ENCODE peak calls at places on chromosome 1, in seven cellular contexts. One of them, this sample, is unnamed.

GRCh38 chr1:228236744-228237143 is 28.9 kb downstream of the OBSCN start:
- DNase-seq in HT-29: peak
- DNase-seq in AG08396: peak
- DNase-seq in stimulated activated CD8-positive, alpha-beta memory T cell treated with anti-CD3 and anti-CD28 coated beads, Interleukin-2, amount 100 ng/mL, for 48 hours: no peak
- DNase-seq in hippocampal formation: no peak
- DNase-seq in kidney: no peak
- DNase-seq in AG20443: peak
- DNase-seq in this sample: peak

GRCh38 chr1:195105773-195106172 is 1502.5 kb downstream of the KCNT2 start:
- DNase-seq in HT-29: peak
- DNase-seq in AG08396: no peak
- DNase-seq in stimulated activated CD8-positive, alpha-beta memory T cell treated with anti-CD3 and anti-CD28 coated beads, Interleukin-2, amount 100 ng/mL, for 48 hours: no peak
- DNase-seq in hippocampal formation: no peak
- DNase-seq in kidney: no peak
- DNase-seq in AG20443: no peak
- DNase-seq in this sample: no peak

GRCh38 chr1:46401964-46402626 is 8.0 kb downstream of the FAAH start:
- DNase-seq in HT-29: peak
- DNase-seq in AG08396: peak
- DNase-seq in stimulated activated CD8-positive, alpha-beta memory T cell treated with anti-CD3 and anti-CD28 coated beads, Interleukin-2, amount 100 ng/mL, for 48 hours: no peak
- DNase-seq in hippocampal formation: peak
- DNase-seq in kidney: peak
- DNase-seq in AG20443: peak
- DNase-seq in this sample: peak

GRCh38 chr1:8625981-8626898 is 191.2 kb downstream of the RERE start:
- DNase-seq in HT-29: no peak
- DNase-seq in AG08396: peak
- DNase-seq in stimulated activated CD8-positive, alpha-beta memory T cell treated with anti-CD3 and anti-CD28 coated beads, Interleukin-2, amount 100 ng/mL, for 48 hours: no peak
- DNase-seq in hippocampal formation: no peak
- DNase-seq in kidney: no peak
- DNase-seq in AG20443: peak
- DNase-seq in this sample: peak

GRCh38 chr1:243837907-243838546 is 12.0 kb downstream of the AKT3 start:
- DNase-seq in HT-29: no peak
- DNase-seq in AG08396: no peak
- DNase-seq in stimulated activated CD8-positive, alpha-beta memory T cell treated with anti-CD3 and anti-CD28 coated beads, Interleukin-2, amount 100 ng/mL, for 48 hours: no peak
- DNase-seq in hippocampal formation: no peak
- DNase-seq in kidney: no peak
- DNase-seq in AG20443: no peak
- DNase-seq in this sample: no peak

GRCh38 chr1:10045480-10046355 is 13.0 kb downstream of the UBE4B start:
- DNase-seq in HT-29: no peak
- DNase-seq in AG08396: peak
- DNase-seq in stimulated activated CD8-positive, alpha-beta memory T cell treated with anti-CD3 and anti-CD28 coated beads, Interleukin-2, amount 100 ng/mL, for 48 hours: no peak
- DNase-seq in hippocampal formation: no peak
- DNase-seq in kidney: no peak
- DNase-seq in AG20443: no peak
- DNase-seq in this sample: no peak

GRCh38 chr1:21939650-21940374 is 2.7 kb upstream of the HSPG2 start:
- DNase-seq in HT-29: peak
- DNase-seq in AG08396: peak
- DNase-seq in stimulated activated CD8-positive, alpha-beta memory T cell treated with anti-CD3 and anti-CD28 coated beads, Interleukin-2, amount 100 ng/mL, for 48 hours: no peak
- DNase-seq in hippocampal formation: peak
- DNase-seq in kidney: peak
- DNase-seq in AG20443: peak
- DNase-seq in this sample: peak

GRCh38 chr1:46689897-46690296 is 18.2 kb downstream of the TEX38 start:
- DNase-seq in HT-29: no peak
- DNase-seq in AG08396: no peak
- DNase-seq in stimulated activated CD8-positive, alpha-beta memory T cell treated with anti-CD3 and anti-CD28 coated beads, Interleukin-2, amount 100 ng/mL, for 48 hours: no peak
- DNase-seq in hippocampal formation: no peak
- DNase-seq in kidney: no peak
- DNase-seq in AG20443: no peak
- DNase-seq in this sample: no peak

This sample was measured in AG10803.